ENCODE peak calls at places on chromosomes 13 and 19, in eight cellular contexts. One of them, this sample, is unnamed.
A peak's percentile ranks its signal among the peaks of the same experiment; 100 is the strongest.

GRCh38 chr19:2270157-2270571 is 11.8 kb downstream of the PEAK3 start:
- DNase-seq in cardiac fibroblast: no peak
- DNase-seq in choroid plexus epithelial cell: no peak
- DNase-seq in PC-9: no peak
- DNase-seq in activated naive CD4-positive, alpha-beta T cell: no peak
- DNase-seq in ELR: peak; percentile 45
- DNase-seq in fibroblast of mammary gland: no peak
- DNase-seq in NCI-H82: no peak
- DNase-seq in this sample: peak; percentile 43

GRCh38 chr19:45363861-45364459 is 6.4 kb downstream of the ERCC2 start:
- DNase-seq in fibroblast of mammary gland: no peak
- DNase-seq in PC-9: no peak
- DNase-seq in cardiac fibroblast: no peak
- DNase-seq in activated naive CD4-positive, alpha-beta T cell: no peak
- DNase-seq in NCI-H82: no peak
- DNase-seq in choroid plexus epithelial cell: no peak
- DNase-seq in ELR: no peak
- DNase-seq in this sample: no peak

GRCh38 chr13:28475916-28476725 is 18.8 kb downstream of the FLT1 start:
- DNase-seq in cardiac fibroblast: peak; percentile 94
- DNase-seq in PC-9: no peak
- DNase-seq in ELR: peak; percentile 93
- DNase-seq in fibroblast of mammary gland: peak; percentile 93
- DNase-seq in choroid plexus epithelial cell: peak; percentile 93
- DNase-seq in activated naive CD4-positive, alpha-beta T cell: no peak
- DNase-seq in NCI-H82: peak; percentile 52
- DNase-seq in this sample: peak; percentile 61

GRCh38 chr13:27549406-27549981 is 70.8 kb downstream of the LNX2 start:
- DNase-seq in PC-9: no peak
- DNase-seq in cardiac fibroblast: peak; percentile 42
- DNase-seq in choroid plexus epithelial cell: no peak
- DNase-seq in fibroblast of mammary gland: no peak
- DNase-seq in ELR: no peak
- DNase-seq in NCI-H82: no peak
- DNase-seq in activated naive CD4-positive, alpha-beta T cell: no peak
- DNase-seq in this sample: peak; percentile 22

GRCh38 chr19:6352381-6353165 is 8.8 kb upstream of the CLPP start:
- DNase-seq in activated naive CD4-positive, alpha-beta T cell: no peak
- DNase-seq in fibroblast of mammary gland: no peak
- DNase-seq in NCI-H82: no peak
- DNase-seq in ELR: no peak
- DNase-seq in choroid plexus epithelial cell: no peak
- DNase-seq in PC-9: no peak
- DNase-seq in cardiac fibroblast: no peak
- DNase-seq in this sample: no peak

GRCh38 chr19:19606021-19606420 is 12.5 kb downstream of the PBX4 start:
- DNase-seq in ELR: peak; percentile 57
- DNase-seq in cardiac fibroblast: no peak
- DNase-seq in NCI-H82: no peak
- DNase-seq in choroid plexus epithelial cell: no peak
- DNase-seq in PC-9: peak; percentile 67
- DNase-seq in fibroblast of mammary gland: no peak
- DNase-seq in activated naive CD4-positive, alpha-beta T cell: no peak
- DNase-seq in this sample: no peak

GRCh38 chr19:47726467-47726866 is 13.2 kb downstream of the EHD2 start:
- DNase-seq in fibroblast of mammary gland: peak; percentile 73
- DNase-seq in NCI-H82: no peak
- DNase-seq in ELR: peak; percentile 59
- DNase-seq in activated naive CD4-positive, alpha-beta T cell: no peak
- DNase-seq in PC-9: no peak
- DNase-seq in choroid plexus epithelial cell: peak; percentile 86
- DNase-seq in cardiac fibroblast: peak; percentile 76
- DNase-seq in this sample: peak; percentile 46

GRCh38 chr13:20721454-20722357 is 18.2 kb downstream of the IL17D start:
- DNase-seq in cardiac fibroblast: peak; percentile 59
- DNase-seq in NCI-H82: no peak
- DNase-seq in PC-9: peak; percentile 19
- DNase-seq in fibroblast of mammary gland: peak; percentile 64
- DNase-seq in choroid plexus epithelial cell: peak; percentile 72
- DNase-seq in activated naive CD4-positive, alpha-beta T cell: no peak
- DNase-seq in ELR: peak; percentile 79
- DNase-seq in this sample: peak; percentile 65

GRCh38 chr19:45558399-45558878 is 26.2 kb downstream of the OPA3 start:
- DNase-seq in activated naive CD4-positive, alpha-beta T cell: peak; percentile 10
- DNase-seq in fibroblast of mammary gland: peak; percentile 36
- DNase-seq in choroid plexus epithelial cell: peak; percentile 74
- DNase-seq in NCI-H82: peak; percentile 77
- DNase-seq in ELR: peak; percentile 54
- DNase-seq in cardiac fibroblast: peak; percentile 52
- DNase-seq in PC-9: peak; percentile 38
- DNase-seq in this sample: peak; percentile 71

GRCh38 chr13:53941588-53942190 is 913.1 kb downstream of the OLFM4 start:
- DNase-seq in PC-9: no peak
- DNase-seq in fibroblast of mammary gland: no peak
- DNase-seq in cardiac fibroblast: no peak
- DNase-seq in choroid plexus epithelial cell: no peak
- DNase-seq in NCI-H82: peak; percentile 90
- DNase-seq in activated naive CD4-positive, alpha-beta T cell: no peak
- DNase-seq in ELR: no peak
- DNase-seq in this sample: no peak

GRCh38 chr13:76711515-76712182 is 174.6 kb downstream of the KCTD12 start:
- DNase-seq in fibroblast of mammary gland: peak; percentile 91
- DNase-seq in NCI-H82: no peak
- DNase-seq in cardiac fibroblast: peak; percentile 95
- DNase-seq in PC-9: no peak
- DNase-seq in ELR: peak; percentile 86
- DNase-seq in activated naive CD4-positive, alpha-beta T cell: no peak
- DNase-seq in choroid plexus epithelial cell: peak; percentile 96
- DNase-seq in this sample: peak; percentile 81

This sample was measured in astrocyte of the hippocampus.